ENCODE peak calls at places on chromosome 13, in four cellular contexts. Z, B, A and R are unnamed samples.

GRCh38 chr13:57825066-57825465 is 193.5 kb downstream of the PCDH17 start:
- ATAC-seq in B (no peak), A (no peak), Z (no peak), R (no peak)

GRCh38 chr13:23956106-23956505 is 58.8 kb upstream of the C1QTNF9B start:
- ATAC-seq in Z (no peak), B (peak), A (no peak), R (no peak)

GRCh38 chr13:40772765-40773473 is 1.9 kb upstream of the MRPS31 start:
- ATAC-seq in Z (no peak), A (no peak), B (no peak), R (no peak)

GRCh38 chr13:24213932-24214331 is 53.4 kb downstream of the SPATA13 start:
- ATAC-seq in A (no peak), B (no peak), Z (no peak), R (no peak)

GRCh38 chr13:30743319-30744055 is 8.1 kb downstream of the ALOX5AP start:
- ATAC-seq in Z (peak), B (no peak), A (peak), R (peak)

GRCh38 chr13:39910041-39910440 is 254.6 kb downstream of the COG6 start:
- ATAC-seq in B (no peak), Z (no peak), A (no peak), R (no peak)

GRCh38 chr13:33446821-33447481 is 161.4 kb upstream of the STARD13 start:
- ATAC-seq in A (no peak), B (no peak), Z (peak), R (no peak)

GRCh38 chr13:85586422-85586831 is 212.8 kb downstream of the SLITRK6 start:
- ATAC-seq in Z (no peak), A (no peak), B (no peak), R (no peak)

GRCh38 chr13:38752726-38753125 is 65.8 kb downstream of the FREM2 start:
- ATAC-seq in B (no peak), A (no peak), Z (no peak), R (no peak)

GRCh38 chr13:113903361-113903760 is 39.5 kb upstream of the GAS6 start:
- ATAC-seq in Z (no peak), B (no peak), A (peak), R (peak)

GRCh38 chr13:36096411-36097184 is 34.6 kb downstream of the DCLK1 start:
- ATAC-seq in A (no peak), Z (peak), B (no peak), R (no peak)

GRCh38 chr13:18936104-18936503 is 245.5 kb downstream of the TUBA3C start:
- ATAC-seq in B (no peak), Z (no peak), A (no peak), R (no peak)

GRCh38 chr13:71962735-71963134 is 95.7 kb upstream of the DACH1 start:
- ATAC-seq in A (no peak), B (no peak), Z (no peak), R (no peak)

GRCh38 chr13:50222569-50223332 is 207.5 kb downstream of the KCNRG start:
- ATAC-seq in A (peak), Z (peak), B (no peak), R (peak)

GRCh38 chr13:51643114-51643881 is 59.0 kb downstream of the WDFY2 start:
- ATAC-seq in Z (peak), B (peak), A (no peak), R (peak)

GRCh38 chr13:22428188-22428828 is 752.5 kb upstream of the SGCG start:
- ATAC-seq in B (no peak), Z (no peak), A (peak), R (no peak)

GRCh38 chr13:76512676-76513277 is 373.4 kb downstream of the KCTD12 start:
- ATAC-seq in B (no peak), A (peak), Z (no peak), R (peak)

GRCh38 chr13:39273953-39274352 is 235.7 kb downstream of the NHLRC3 start:
- ATAC-seq in Z (no peak), A (no peak), B (no peak), R (no peak)

GRCh38 chr13:48275507-48275906 is 28.0 kb upstream of the RB1 start:
- ATAC-seq in B (no peak), Z (no peak), A (no peak), R (no peak)

GRCh38 chr13:23325191-23325590 is 108.3 kb downstream of the SACS start:
- ATAC-seq in A (no peak), Z (no peak), B (no peak), R (no peak)

GRCh38 chr13:96020155-96020575 is 33.0 kb downstream of the UGGT2 start:
- ATAC-seq in A (peak), B (peak), Z (peak), R (peak)

GRCh38 chr13:91278888-91279287 is 68.6 kb upstream of the MIR17HG start:
- ATAC-seq in Z (no peak), B (peak), A (no peak), R (no peak)

GRCh38 chr13:29471551-29471950 is 123.9 kb downstream of the SLC7A1 start:
- ATAC-seq in Z (no peak), A (peak), B (no peak), R (no peak)

GRCh38 chr13:62799931-62800436 is 1384.3 kb upstream of the PCDH20 start:
- ATAC-seq in B (peak), Z (peak), A (no peak), R (no peak)